ENCODE peak calls at places on chromosomes 7 and 10, in eight cellular contexts. A is GM23248, J is HS-5, P is psoas muscle, E is T follicular helper cell, K is hepatocyte, U is AG20443, B is A172. H is an unnamed sample.

GRCh38 chr7:2980406-2981102 is 63.1 kb downstream of the CARD11 start:
- DNase-seq in A (no peak), J (no peak), P (no peak), E (no peak), K (no peak), U (no peak), B (no peak), H (peak)

GRCh38 chr10:111648046-111648445 is 535.5 kb downstream of the GPAM start:
- DNase-seq in A (peak), J (peak), P (no peak), E (no peak), K (no peak), U (peak), B (no peak), H (no peak)

GRCh38 chr10:104809288-104810090 is 168.4 kb downstream of the SORCS3 start:
- DNase-seq in A (peak), J (no peak), P (no peak), E (no peak), K (peak), U (no peak), B (peak), H (no peak)

GRCh38 chr7:148906707-148907498 is 22.8 kb upstream of the EZH2 start:
- DNase-seq in A (no peak), J (no peak), P (no peak), E (no peak), K (no peak), U (no peak), B (no peak), H (no peak)

GRCh38 chr7:149228831-149229471 is 10.5 kb upstream of the ZNF212 start:
- DNase-seq in A (no peak), J (no peak), P (no peak), E (no peak), K (no peak), U (no peak), B (no peak), H (no peak)

GRCh38 chr7:26046150-26046549 is 105.8 kb upstream of the NFE2L3 start:
- DNase-seq in A (no peak), J (no peak), P (no peak), E (no peak), K (no peak), U (no peak), B (no peak), H (no peak)

GRCh38 chr10:106560925-106561640 is 603.4 kb downstream of the SORCS1 start:
- DNase-seq in A (peak), J (peak), P (no peak), E (no peak), K (no peak), U (peak), B (peak), H (no peak)

GRCh38 chr10:102647433-102648268 is 3.4 kb downstream of the TRIM8 start:
- DNase-seq in A (peak), J (no peak), P (peak), E (no peak), K (no peak), U (no peak), B (no peak), H (no peak)

GRCh38 chr10:11741608-11742007 is 574 bp upstream of the ECHDC3 start:
- DNase-seq in A (no peak), J (no peak), P (no peak), E (no peak), K (no peak), U (no peak), B (no peak), H (no peak)

H was measured in naive thymus-derived CD8-positive, alpha-beta T cell.